ENCODE peak calls at places on chromosomes 2 and 18, in nine cellular contexts. N, I, X, Y, V, M, A, T and H are unnamed samples.

GRCh38 chr2:137002911-137003310 is 237.6 kb downstream of the THSD7B start:
- DNase-seq in M (no peak), V (no peak), I (no peak), T (no peak), X (no peak), A (no peak), N (no peak), Y (no peak), H (no peak)

GRCh38 chr2:121565389-121566250 is 34.9 kb downstream of the RNU4ATAC start:
- DNase-seq in V (no peak), Y (no peak), N (no peak), I (no peak), T (no peak), M (no peak), A (peak; percentile 76), X (no peak), H (no peak)

GRCh38 chr18:35950628-35950982 is 21.9 kb upstream of the RMP24 start:
- DNase-seq in V (no peak), I (no peak), M (no peak), X (no peak), Y (no peak), T (no peak), A (no peak), N (no peak), H (no peak)

GRCh38 chr2:152740743-152741328 is 22.4 kb downstream of the ARL6IP6 start:
- DNase-seq in I (no peak), M (no peak), V (no peak), A (peak; percentile 58), X (peak; percentile 51), N (no peak), Y (no peak), T (peak; percentile 26), H (no peak)

GRCh38 chr2:67760995-67761394 is 301.8 kb downstream of the C1D start:
- DNase-seq in X (no peak), I (no peak), Y (no peak), M (no peak), V (no peak), A (no peak), N (no peak), T (no peak), H (no peak)

GRCh38 chr2:223526106-223526505 is 76.1 kb downstream of the SCG2 start:
- DNase-seq in I (no peak), V (no peak), T (no peak), N (no peak), Y (no peak), A (no peak), M (no peak), X (no peak), H (no peak)

GRCh38 chr2:27831279-27832050 is 58.7 kb downstream of the RBKS start:
- DNase-seq in N (no peak), X (no peak), M (no peak), V (no peak), T (no peak), I (no peak), A (no peak), Y (no peak), H (no peak)

GRCh38 chr2:239461551-239462515 is 61.0 kb upstream of the HDAC4 start:
- DNase-seq in Y (no peak), V (no peak), A (no peak), N (no peak), X (no peak), M (peak; percentile 29), I (no peak), T (no peak), H (peak; percentile 53)

GRCh38 chr2:54658548-54659207 is 64.8 kb upstream of the EML6 start:
- DNase-seq in X (no peak), A (no peak), Y (no peak), N (no peak), T (no peak), I (no peak), V (no peak), M (no peak), H (no peak)

GRCh38 chr2:140734992-140735391 is 1395.8 kb downstream of the LRP1B start:
- DNase-seq in N (no peak), I (no peak), X (no peak), T (no peak), A (no peak), V (no peak), M (no peak), Y (no peak), H (no peak)

GRCh38 chr18:49175071-49175470 is 224.3 kb upstream of the SMAD7 start:
- DNase-seq in T (no peak), Y (no peak), A (no peak), M (no peak), X (no peak), I (no peak), V (no peak), N (no peak), H (no peak)

GRCh38 chr18:36532394-36532793 is 234.9 kb downstream of the FHOD3 start:
- DNase-seq in V (no peak), I (no peak), N (no peak), Y (no peak), A (no peak), T (no peak), M (no peak), X (no peak), H (no peak)

GRCh38 chr2:190179754-190180312 is 117.3 kb upstream of the MSTN start:
- DNase-seq in M (no peak), A (no peak), X (no peak), Y (no peak), V (no peak), N (no peak), T (no peak), I (no peak), H (no peak)

GRCh38 chr2:177383935-177384334 is 8.6 kb upstream of the AGPS start:
- DNase-seq in Y (no peak), I (no peak), X (no peak), V (no peak), A (no peak), N (no peak), M (no peak), T (no peak), H (no peak)

GRCh38 chr2:636151-636621 is 41.0 kb downstream of the TMEM18 start:
- DNase-seq in A (no peak), X (no peak), M (no peak), Y (no peak), V (no peak), I (no peak), N (no peak), T (no peak), H (peak; percentile 54)